ENCODE peak calls at places on chromosomes 12 and 14, in four cellular contexts. O is heart left ventricle, E is ovary, Q is thyroid gland. J is an unnamed sample.

GRCh38 chr14:64910847-64911495 is 3.3 kb upstream of the CHURC1 start:
- DNase-seq in O (no peak), E (no peak), Q (no peak), J (no peak)

GRCh38 chr14:65103150-65103760 is 938 bp upstream of the MAX start:
- DNase-seq in O (no peak), E (no peak), Q (peak), J (no peak)

GRCh38 chr12:88339254-88339949 is 197.3 kb downstream of the TMTC3 start:
- DNase-seq in O (no peak), E (no peak), Q (no peak), J (no peak)

GRCh38 chr12:52050116-52050770 is 999 bp upstream of the NR4A1 start:
- DNase-seq in O (no peak), E (peak), Q (peak), J (no peak)

GRCh38 chr12:80829767-80830166 is 108.0 kb downstream of the LIN7A start:
- DNase-seq in O (no peak), E (no peak), Q (no peak), J (no peak)

GRCh38 chr14:52801014-52801708 is 9.8 kb upstream of the GNPNAT1 start:
- DNase-seq in O (no peak), E (no peak), Q (no peak), J (no peak)

GRCh38 chr14:102759416-102759815 is 17.8 kb upstream of the TRAF3 start:
- DNase-seq in O (no peak), E (no peak), Q (no peak), J (no peak)

GRCh38 chr12:56161677-56162351 is 3.7 kb downstream of the MYL6 start:
- DNase-seq in O (no peak), E (no peak), Q (no peak), J (no peak)

GRCh38 chr14:21220874-21221477 is 48.3 kb downstream of the HNRNPC start:
- DNase-seq in O (no peak), E (no peak), Q (no peak), J (no peak)

GRCh38 chr14:71931492-71932228 is 569 bp upstream of the RGS6 start:
- DNase-seq in O (peak), E (peak), Q (no peak), J (no peak)

DNA sequence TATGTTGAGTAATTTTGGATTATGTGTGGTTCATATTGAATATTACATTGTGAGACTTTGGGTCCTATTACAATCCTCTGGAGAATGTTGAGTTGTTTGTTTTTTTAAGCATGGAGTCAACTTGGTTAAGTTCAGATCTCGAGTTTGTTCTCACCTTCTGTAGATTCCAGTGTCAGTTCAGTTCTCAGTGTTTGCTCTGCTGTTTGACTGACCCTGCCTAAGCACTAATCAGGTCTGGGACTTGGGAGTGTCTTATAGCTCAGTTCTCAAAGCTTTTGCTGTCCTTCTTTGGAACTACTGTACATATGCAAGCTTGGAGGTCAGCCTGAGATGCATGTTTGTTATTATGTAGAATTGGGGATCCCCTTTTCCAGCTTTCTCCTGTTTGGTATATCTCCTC is 63.1 kb downstream of the DIP2B start:
- DNase-seq in O (no peak), E (no peak), Q (no peak), J (no peak)
- H3K27ac ChIP-seq in O (peak), E (peak), Q (peak), J (peak)

GRCh38 chr12:121888478-121889266 is at the start of gene PSMD9:
- DNase-seq in O (peak), E (peak), Q (peak), J (peak)
- TF ChIP-seq POLR2A in O (peak), E (no peak), Q (no peak), J (peak)

GRCh38 chr14:91326514-91326832 is 82.0 kb upstream of the GPR68 start:
- DNase-seq in O (no peak), E (no peak), Q (no peak), J (no peak)

GRCh38 chr14:91323031-91323430 is 78.5 kb upstream of the GPR68 start:
- DNase-seq in O (no peak), E (no peak), Q (no peak), J (no peak)

GRCh38 chr14:91323671-91324605 is 79.4 kb upstream of the GPR68 start:
- DNase-seq in O (peak), E (peak), Q (peak), J (peak)

GRCh38 chr14:91325211-91325610 is 80.7 kb upstream of the GPR68 start:
- DNase-seq in O (no peak), E (no peak), Q (peak), J (no peak)

DNA sequence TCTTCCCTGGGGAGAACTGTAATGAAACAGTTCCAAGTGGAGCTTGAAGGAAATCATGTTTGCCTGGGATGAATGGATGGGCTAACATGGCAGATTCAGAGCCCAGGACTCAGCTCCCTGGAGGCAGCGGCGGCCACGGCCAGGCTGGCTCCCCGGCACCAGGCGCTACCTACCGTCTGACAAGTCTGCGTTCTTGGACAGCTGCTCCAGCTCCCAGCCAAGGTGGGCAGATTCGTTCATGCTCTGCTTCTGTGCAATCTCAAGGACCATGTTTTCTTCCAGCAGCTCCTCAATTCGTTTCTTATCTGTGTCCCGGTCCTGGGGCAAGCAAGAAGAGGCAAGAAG is 80.1 kb upstream of the GPR68 start:
- DNase-seq in O (no peak), E (no peak), Q (no peak), J (no peak)
- H3K4me3 ChIP-seq in O (peak), E (no peak), Q (no peak), J (peak)

GRCh38 chr12:93314177-93314497 is 63.6 kb upstream of the NUDT4 start:
- DNase-seq in O (no peak), E (no peak), Q (no peak), J (no peak)
- H3K27ac ChIP-seq in O (no peak), E (no peak), Q (no peak), J (no peak)

GRCh38 chr14:24721772-24722171 is 87.8 kb upstream of the GZMB start:
- DNase-seq in O (no peak), E (no peak), Q (no peak), J (no peak)
- TF ChIP-seq POLR2A in O (no peak), E (no peak), Q (no peak), J (no peak)

GRCh38 chr14:99966436-99966835 is 98.8 kb upstream of the EVL start:
- DNase-seq in O (no peak), E (no peak), Q (no peak), J (no peak)

GRCh38 chr14:99966912-99967311 is 98.3 kb upstream of the EVL start:
- DNase-seq in O (no peak), E (no peak), Q (peak), J (no peak)

GRCh38 chr14:99969673-99970322 is 95.4 kb upstream of the EVL start:
- DNase-seq in O (no peak), E (no peak), Q (no peak), J (no peak)

GRCh38 chr14:99968931-99969330 is 96.3 kb upstream of the EVL start:
- DNase-seq in O (no peak), E (no peak), Q (no peak), J (no peak)

GRCh38 chr14:99968156-99968920 is 96.9 kb upstream of the EVL start:
- DNase-seq in O (no peak), E (peak), Q (no peak), J (no peak)
- H3K4me3 ChIP-seq in O (no peak), E (no peak), Q (no peak), J (no peak)